ENCODE peak calls at places on chromosome 18, in eight cellular contexts. V is left lobe of liver; O is upper lobe of right lung; R is naive B cell; L is stimulated activated naive CD4-positive, alpha-beta T cell; I is fibroblast of gingiva; B is upper lobe of left lung; G is stimulated activated CD8-positive, alpha-beta memory T cell treated with anti-CD3 and anti-CD28 coated beads, Interleukin-7, amount 100 ng/mL, for 4 hours. J is an unnamed sample.

GRCh38 chr18:77157312-77157711 is 24.7 kb upstream of the MBP start:
- DNase-seq in O (no peak), B (no peak), I (no peak), L (no peak), G (no peak), R (no peak), V (no peak), J (no peak)

GRCh38 chr18:13566941-13567762 is 159.2 kb downstream of the FAM210A start:
- DNase-seq in L (no peak), B (peak), V (no peak), O (peak), I (no peak), R (peak), G (peak), J (no peak)

GRCh38 chr18:76064998-76065397 is 430.0 kb downstream of the ZNF516 start:
- DNase-seq in G (no peak), B (no peak), R (no peak), O (no peak), L (no peak), V (no peak), I (no peak), J (no peak)

GRCh38 chr18:75654928-75655745 is 227.6 kb upstream of the SMIM21 start:
- DNase-seq in O (no peak), R (no peak), G (no peak), V (no peak), L (no peak), I (no peak), B (no peak), J (no peak)

GRCh38 chr18:23406271-23406787 is 46.8 kb upstream of the RIOK3 start:
- DNase-seq in O (no peak), I (no peak), B (no peak), V (no peak), G (no peak), R (no peak), L (no peak), J (no peak)

GRCh38 chr18:3261035-3261392 is 919 bp upstream of the MYL12B start:
- DNase-seq in V (no peak), R (no peak), I (no peak), L (no peak), G (no peak), O (no peak), B (no peak), J (no peak)

GRCh38 chr18:36700955-36701354 is 127.8 kb downstream of the TPGS2 start:
- DNase-seq in I (no peak), B (no peak), V (no peak), G (no peak), R (no peak), L (no peak), O (no peak), J (no peak)

GRCh38 chr18:27057459-27058302 is 127.4 kb downstream of the CHST9 start:
- DNase-seq in B (no peak), L (no peak), I (no peak), R (no peak), O (no peak), G (no peak), V (peak), J (no peak)

GRCh38 chr18:78406743-78407455 is 572.7 kb upstream of the SALL3 start:
- DNase-seq in R (no peak), B (peak), L (no peak), V (no peak), O (no peak), I (no peak), G (no peak), J (no peak)

GRCh38 chr18:67504739-67505138 is 11.8 kb downstream of the DSEL start:
- DNase-seq in O (no peak), I (no peak), V (no peak), L (no peak), G (no peak), R (no peak), B (no peak), J (no peak)

GRCh38 chr18:4352746-4353522 is 102.2 kb downstream of the DLGAP1 start:
- DNase-seq in V (no peak), G (no peak), O (no peak), I (no peak), L (no peak), B (no peak), R (no peak), J (no peak)

GRCh38 chr18:48590678-48591077 is 51.8 kb downstream of the CTIF start:
- DNase-seq in R (no peak), O (no peak), V (no peak), L (no peak), B (no peak), I (peak), G (no peak), J (no peak)

GRCh38 chr18:3221496-3221895 is 1.7 kb upstream of the MYOM1 start:
- DNase-seq in G (no peak), O (no peak), B (no peak), R (no peak), V (no peak), I (no peak), L (no peak), J (no peak)

GRCh38 chr18:76491436-76491800 is 3.6 kb downstream of the ZNF516 start:
- DNase-seq in B (peak), V (peak), R (peak), L (peak), G (peak), O (peak), I (peak), J (peak)

GRCh38 chr18:71324356-71324755 is 1035.5 kb downstream of the SOCS6 start:
- DNase-seq in R (no peak), L (no peak), V (no peak), I (no peak), G (no peak), B (no peak), O (no peak), J (no peak)

GRCh38 chr18:59459352-59460059 is 100.4 kb upstream of the LMAN1 start:
- DNase-seq in B (no peak), L (no peak), O (no peak), R (peak), G (no peak), V (no peak), I (peak), J (no peak)

GRCh38 chr18:69588301-69588700 is 187.6 kb downstream of the DOK6 start:
- DNase-seq in O (no peak), I (no peak), L (no peak), G (no peak), R (no peak), V (no peak), B (no peak), J (no peak)

GRCh38 chr18:27674411-27674810 is 489.3 kb upstream of the CHST9 start:
- DNase-seq in R (no peak), L (no peak), V (no peak), I (no peak), G (no peak), B (no peak), O (no peak), J (no peak)

GRCh38 chr18:50986360-50987087 is 18.7 kb downstream of the ELAC1 start:
- DNase-seq in L (no peak), G (no peak), B (no peak), R (no peak), V (no peak), I (peak), O (no peak), J (no peak)

GRCh38 chr18:49842656-49843055 is 29.3 kb upstream of the ACAA2 start:
- DNase-seq in B (no peak), L (no peak), G (no peak), O (no peak), R (no peak), I (no peak), V (no peak), J (no peak)

GRCh38 chr18:49178736-49179135 is 228.0 kb upstream of the SMAD7 start:
- DNase-seq in I (no peak), O (no peak), B (no peak), R (no peak), L (no peak), G (no peak), V (no peak), J (no peak)

GRCh38 chr18:14900435-14900834 is 152.5 kb downstream of the ANKRD30B start:
- DNase-seq in O (no peak), B (no peak), V (no peak), R (no peak), I (no peak), L (no peak), G (no peak), J (no peak)

GRCh38 chr18:32899819-32900218 is 127.0 kb upstream of the KLHL14 start:
- DNase-seq in L (no peak), R (no peak), I (no peak), V (no peak), G (no peak), O (no peak), B (no peak), J (no peak)

GRCh38 chr18:31439807-31440325 is 7.7 kb upstream of the DSG3 start:
- DNase-seq in O (no peak), L (no peak), V (no peak), G (no peak), I (no peak), R (no peak), B (no peak), J (no peak)

GRCh38 chr18:32909798-32910561 is 137.2 kb upstream of the KLHL14 start:
- DNase-seq in R (peak), O (no peak), G (no peak), V (no peak), B (no peak), L (no peak), I (no peak), J (no peak)

GRCh38 chr18:40056085-40056484 is 1898.9 kb upstream of the PIK3C3 start:
- DNase-seq in G (no peak), V (no peak), B (no peak), I (peak), O (peak), L (no peak), R (no peak), J (no peak)

GRCh38 chr18:57128229-57128911 is 18.5 kb upstream of the BOD1L2 start:
- DNase-seq in V (peak), B (no peak), I (no peak), G (no peak), O (no peak), L (no peak), R (no peak), J (no peak)

GRCh38 chr18:23133860-23134779 is 1.2 kb upstream of the CABLES1 start:
- DNase-seq in O (peak), I (no peak), V (peak), B (peak), R (peak), G (peak), L (no peak), J (no peak)

GRCh38 chr18:68840554-68841263 is 42.8 kb downstream of the CCDC102B start:
- DNase-seq in R (no peak), B (peak), G (no peak), I (peak), L (no peak), O (no peak), V (no peak), J (no peak)

GRCh38 chr18:31610841-31611240 is 19.2 kb downstream of the TTR start:
- DNase-seq in V (no peak), G (no peak), L (no peak), R (no peak), O (no peak), B (peak), I (no peak), J (no peak)